ENCODE peak calls at places on chromosomes 2 and 18, in four cellular contexts. T is SJSA1, P is GM12865, G is ACHN. J is an unnamed sample.

GRCh38 chr2:102951249-102951648 is 189.4 kb downstream of the TMEM182 start:
- DNase-seq in G (no peak), T (no peak), P (no peak), J (no peak)

GRCh38 chr2:120396519-120397361 is 50.8 kb downstream of the INHBB start:
- DNase-seq in P (no peak), G (no peak), T (no peak), J (no peak)

GRCh38 chr2:134119117-134119671 is 134.7 kb upstream of the MGAT5 start:
- DNase-seq in G (no peak), P (no peak), T (no peak), J (no peak)

GRCh38 chr2:226699321-226699720 is 100.3 kb downstream of the IRS1 start:
- DNase-seq in G (no peak), P (no peak), T (peak), J (peak)

GRCh38 chr2:54945401-54946219 is 104.6 kb downstream of the RTN4 start:
- DNase-seq in G (no peak), T (no peak), P (peak), J (peak)

GRCh38 chr18:183769-184168 is 25.4 kb downstream of the USP14 start:
- DNase-seq in P (no peak), G (no peak), T (no peak), J (no peak)

GRCh38 chr2:197838589-197838988 is 34.2 kb downstream of the PLCL1 start:
- DNase-seq in P (no peak), T (no peak), G (no peak), J (no peak)

GRCh38 chr2:236317938-236318396 is 53.8 kb upstream of the ASB18 start:
- DNase-seq in P (no peak), T (no peak), G (no peak), J (no peak)

GRCh38 chr2:69082430-69082997 is 69.5 kb downstream of the ANTXR1 start:
- DNase-seq in T (peak), G (peak), P (peak), J (peak)

GRCh38 chr2:45218931-45219339 is 209.7 kb upstream of the SIX2 start:
- DNase-seq in G (no peak), P (no peak), T (no peak), J (no peak)

GRCh38 chr2:120722603-120723421 is 12.9 kb upstream of the GLI2 start:
- DNase-seq in P (no peak), T (peak), G (no peak), J (peak)

GRCh38 chr2:122627388-122627787 is 871.9 kb downstream of the TSN start:
- DNase-seq in G (peak), P (no peak), T (no peak), J (no peak)